ENCODE peak calls at places on chromosomes 5 and 9, in five cellular contexts. One of them, this sample, is unnamed.
A peak's percentile ranks its signal among the peaks of the same experiment; 100 is the strongest.

GRCh38 chr5:111602817-111603445 is 90.6 kb upstream of the STARD4 start:
- DNase-seq in stimulated activated CD8-positive, alpha-beta memory T cell treated with anti-CD3 and anti-CD28 coated beads, Interleukin-4, amount 100 ng/mL, for 1 hour: no peak
- DNase-seq in amniotic stem cell: no peak
- DNase-seq in glomerular endothelial cell: no peak
- DNase-seq in GM10248: no peak
- DNase-seq in this sample: no peak

GRCh38 chr5:125266106-125266505 is 519.7 kb upstream of the ZNF608 start:
- DNase-seq in stimulated activated CD8-positive, alpha-beta memory T cell treated with anti-CD3 and anti-CD28 coated beads, Interleukin-4, amount 100 ng/mL, for 1 hour: no peak
- DNase-seq in amniotic stem cell: no peak
- DNase-seq in glomerular endothelial cell: no peak
- DNase-seq in GM10248: no peak
- DNase-seq in this sample: no peak

GRCh38 chr9:35056571-35057270 is 15.7 kb downstream of the VCP start:
- DNase-seq in stimulated activated CD8-positive, alpha-beta memory T cell treated with anti-CD3 and anti-CD28 coated beads, Interleukin-4, amount 100 ng/mL, for 1 hour: no peak
- DNase-seq in amniotic stem cell: no peak
- DNase-seq in glomerular endothelial cell: no peak
- DNase-seq in GM10248: no peak
- DNase-seq in this sample: no peak

GRCh38 chr9:84941812-84942211 is 272.3 kb downstream of the NTRK2 start:
- DNase-seq in stimulated activated CD8-positive, alpha-beta memory T cell treated with anti-CD3 and anti-CD28 coated beads, Interleukin-4, amount 100 ng/mL, for 1 hour: no peak
- DNase-seq in amniotic stem cell: no peak
- DNase-seq in glomerular endothelial cell: no peak
- DNase-seq in GM10248: no peak
- DNase-seq in this sample: no peak

GRCh38 chr5:37495668-37496067 is 116.5 kb downstream of the WDR70 start:
- DNase-seq in stimulated activated CD8-positive, alpha-beta memory T cell treated with anti-CD3 and anti-CD28 coated beads, Interleukin-4, amount 100 ng/mL, for 1 hour: no peak
- DNase-seq in amniotic stem cell: peak; percentile 21
- DNase-seq in glomerular endothelial cell: no peak
- DNase-seq in GM10248: no peak
- DNase-seq in this sample: no peak

GRCh38 chr5:118577621-118578020 is 410.7 kb downstream of the DTWD2 start:
- DNase-seq in stimulated activated CD8-positive, alpha-beta memory T cell treated with anti-CD3 and anti-CD28 coated beads, Interleukin-4, amount 100 ng/mL, for 1 hour: no peak
- DNase-seq in amniotic stem cell: no peak
- DNase-seq in glomerular endothelial cell: no peak
- DNase-seq in GM10248: no peak
- DNase-seq in this sample: no peak

GRCh38 chr5:132237670-132238069 is 10.0 kb upstream of the P4HA2 start:
- DNase-seq in stimulated activated CD8-positive, alpha-beta memory T cell treated with anti-CD3 and anti-CD28 coated beads, Interleukin-4, amount 100 ng/mL, for 1 hour: no peak
- DNase-seq in amniotic stem cell: no peak
- DNase-seq in glomerular endothelial cell: no peak
- DNase-seq in GM10248: no peak
- DNase-seq in this sample: no peak

GRCh38 chr5:143749581-143750204 is 62.3 kb upstream of the HMHB1 start:
- DNase-seq in stimulated activated CD8-positive, alpha-beta memory T cell treated with anti-CD3 and anti-CD28 coated beads, Interleukin-4, amount 100 ng/mL, for 1 hour: no peak
- DNase-seq in amniotic stem cell: no peak
- DNase-seq in glomerular endothelial cell: no peak
- DNase-seq in GM10248: no peak
- DNase-seq in this sample: no peak

GRCh38 chr5:91639744-91640143 is 256.6 kb upstream of the ARRDC3 start:
- DNase-seq in stimulated activated CD8-positive, alpha-beta memory T cell treated with anti-CD3 and anti-CD28 coated beads, Interleukin-4, amount 100 ng/mL, for 1 hour: no peak
- DNase-seq in amniotic stem cell: no peak
- DNase-seq in glomerular endothelial cell: no peak
- DNase-seq in GM10248: no peak
- DNase-seq in this sample: no peak

GRCh38 chr5:134267366-134268018 is 41.6 kb upstream of the PPP2CA start:
- DNase-seq in stimulated activated CD8-positive, alpha-beta memory T cell treated with anti-CD3 and anti-CD28 coated beads, Interleukin-4, amount 100 ng/mL, for 1 hour: no peak
- DNase-seq in amniotic stem cell: no peak
- DNase-seq in glomerular endothelial cell: no peak
- DNase-seq in GM10248: no peak
- DNase-seq in this sample: no peak

GRCh38 chr9:128081052-128081451 is 13.0 kb downstream of the SLC25A25 start:
- DNase-seq in stimulated activated CD8-positive, alpha-beta memory T cell treated with anti-CD3 and anti-CD28 coated beads, Interleukin-4, amount 100 ng/mL, for 1 hour: no peak
- DNase-seq in amniotic stem cell: peak; percentile 53
- DNase-seq in glomerular endothelial cell: no peak
- DNase-seq in GM10248: no peak
- DNase-seq in this sample: no peak

GRCh38 chr9:13941686-13942085 is 372.3 kb downstream of the NFIB start:
- DNase-seq in stimulated activated CD8-positive, alpha-beta memory T cell treated with anti-CD3 and anti-CD28 coated beads, Interleukin-4, amount 100 ng/mL, for 1 hour: no peak
- DNase-seq in amniotic stem cell: no peak
- DNase-seq in glomerular endothelial cell: no peak
- DNase-seq in GM10248: no peak
- DNase-seq in this sample: no peak

GRCh38 chr5:17374973-17375844 is 122.8 kb upstream of the TAF11L2 start:
- DNase-seq in stimulated activated CD8-positive, alpha-beta memory T cell treated with anti-CD3 and anti-CD28 coated beads, Interleukin-4, amount 100 ng/mL, for 1 hour: no peak
- DNase-seq in amniotic stem cell: no peak
- DNase-seq in glomerular endothelial cell: no peak
- DNase-seq in GM10248: no peak
- DNase-seq in this sample: no peak

GRCh38 chr9:72173080-72173479 is 23.8 kb downstream of the GDA start:
- DNase-seq in stimulated activated CD8-positive, alpha-beta memory T cell treated with anti-CD3 and anti-CD28 coated beads, Interleukin-4, amount 100 ng/mL, for 1 hour: no peak
- DNase-seq in amniotic stem cell: no peak
- DNase-seq in glomerular endothelial cell: no peak
- DNase-seq in GM10248: no peak
- DNase-seq in this sample: no peak

GRCh38 chr5:5139358-5140050 is 626 bp upstream of the ADAMTS16 start:
- DNase-seq in stimulated activated CD8-positive, alpha-beta memory T cell treated with anti-CD3 and anti-CD28 coated beads, Interleukin-4, amount 100 ng/mL, for 1 hour: no peak
- DNase-seq in amniotic stem cell: no peak
- DNase-seq in glomerular endothelial cell: no peak
- DNase-seq in GM10248: no peak
- DNase-seq in this sample: no peak

GRCh38 chr9:121765021-121765950 is 113.9 kb downstream of the DAB2IP start:
- DNase-seq in stimulated activated CD8-positive, alpha-beta memory T cell treated with anti-CD3 and anti-CD28 coated beads, Interleukin-4, amount 100 ng/mL, for 1 hour: no peak
- DNase-seq in amniotic stem cell: no peak
- DNase-seq in glomerular endothelial cell: no peak
- DNase-seq in GM10248: no peak
- DNase-seq in this sample: no peak

GRCh38 chr9:134612309-134612708 is 29.3 kb upstream of the COL5A1 start:
- DNase-seq in stimulated activated CD8-positive, alpha-beta memory T cell treated with anti-CD3 and anti-CD28 coated beads, Interleukin-4, amount 100 ng/mL, for 1 hour: no peak
- DNase-seq in amniotic stem cell: no peak
- DNase-seq in glomerular endothelial cell: no peak
- DNase-seq in GM10248: no peak
- DNase-seq in this sample: no peak

GRCh38 chr5:74136276-74136675 is 504.3 kb downstream of the ENC1 start:
- DNase-seq in stimulated activated CD8-positive, alpha-beta memory T cell treated with anti-CD3 and anti-CD28 coated beads, Interleukin-4, amount 100 ng/mL, for 1 hour: no peak
- DNase-seq in amniotic stem cell: no peak
- DNase-seq in glomerular endothelial cell: no peak
- DNase-seq in GM10248: no peak
- DNase-seq in this sample: no peak

GRCh38 chr5:27474054-27474323 is 435.6 kb upstream of the CDH9 start:
- DNase-seq in stimulated activated CD8-positive, alpha-beta memory T cell treated with anti-CD3 and anti-CD28 coated beads, Interleukin-4, amount 100 ng/mL, for 1 hour: no peak
- DNase-seq in amniotic stem cell: no peak
- DNase-seq in glomerular endothelial cell: no peak
- DNase-seq in GM10248: no peak
- DNase-seq in this sample: no peak

GRCh38 chr5:124747770-124748686 is 1.6 kb upstream of the ZNF608 start:
- DNase-seq in stimulated activated CD8-positive, alpha-beta memory T cell treated with anti-CD3 and anti-CD28 coated beads, Interleukin-4, amount 100 ng/mL, for 1 hour: no peak
- DNase-seq in amniotic stem cell: no peak
- DNase-seq in glomerular endothelial cell: peak; percentile 25
- DNase-seq in GM10248: peak; percentile 44
- DNase-seq in this sample: no peak

GRCh38 chr9:107423540-107423939 is 66.0 kb downstream of the KLF4 start:
- DNase-seq in stimulated activated CD8-positive, alpha-beta memory T cell treated with anti-CD3 and anti-CD28 coated beads, Interleukin-4, amount 100 ng/mL, for 1 hour: no peak
- DNase-seq in amniotic stem cell: no peak
- DNase-seq in glomerular endothelial cell: no peak
- DNase-seq in GM10248: no peak
- DNase-seq in this sample: no peak

GRCh38 chr5:77224672-77225355 is 14.3 kb downstream of the PDE8B start:
- DNase-seq in stimulated activated CD8-positive, alpha-beta memory T cell treated with anti-CD3 and anti-CD28 coated beads, Interleukin-4, amount 100 ng/mL, for 1 hour: no peak
- DNase-seq in amniotic stem cell: no peak
- DNase-seq in glomerular endothelial cell: no peak
- DNase-seq in GM10248: no peak
- DNase-seq in this sample: no peak

GRCh38 chr5:16809816-16810502 is 126.1 kb downstream of the MYO10 start:
- DNase-seq in stimulated activated CD8-positive, alpha-beta memory T cell treated with anti-CD3 and anti-CD28 coated beads, Interleukin-4, amount 100 ng/mL, for 1 hour: no peak
- DNase-seq in amniotic stem cell: peak; percentile 48
- DNase-seq in glomerular endothelial cell: no peak
- DNase-seq in GM10248: no peak
- DNase-seq in this sample: no peak

GRCh38 chr5:122156724-122157325 is 27.5 kb downstream of the ZNF474 start:
- DNase-seq in stimulated activated CD8-positive, alpha-beta memory T cell treated with anti-CD3 and anti-CD28 coated beads, Interleukin-4, amount 100 ng/mL, for 1 hour: no peak
- DNase-seq in amniotic stem cell: peak; percentile 53
- DNase-seq in glomerular endothelial cell: no peak
- DNase-seq in GM10248: no peak
- DNase-seq in this sample: no peak

GRCh38 chr9:93699650-93700049 is 123.3 kb downstream of the PHF2 start:
- DNase-seq in stimulated activated CD8-positive, alpha-beta memory T cell treated with anti-CD3 and anti-CD28 coated beads, Interleukin-4, amount 100 ng/mL, for 1 hour: no peak
- DNase-seq in amniotic stem cell: no peak
- DNase-seq in glomerular endothelial cell: no peak
- DNase-seq in GM10248: no peak
- DNase-seq in this sample: no peak

GRCh38 chr5:35198681-35199080 is 31.6 kb downstream of the PRLR start:
- DNase-seq in stimulated activated CD8-positive, alpha-beta memory T cell treated with anti-CD3 and anti-CD28 coated beads, Interleukin-4, amount 100 ng/mL, for 1 hour: no peak
- DNase-seq in amniotic stem cell: no peak
- DNase-seq in glomerular endothelial cell: no peak
- DNase-seq in GM10248: no peak
- DNase-seq in this sample: no peak

GRCh38 chr9:75378036-75378435 is 289.7 kb downstream of the OSTF1 start:
- DNase-seq in stimulated activated CD8-positive, alpha-beta memory T cell treated with anti-CD3 and anti-CD28 coated beads, Interleukin-4, amount 100 ng/mL, for 1 hour: no peak
- DNase-seq in amniotic stem cell: no peak
- DNase-seq in glomerular endothelial cell: no peak
- DNase-seq in GM10248: no peak
- DNase-seq in this sample: no peak

GRCh38 chr9:70161414-70161732 is 97.4 kb upstream of the SMC5 start:
- DNase-seq in stimulated activated CD8-positive, alpha-beta memory T cell treated with anti-CD3 and anti-CD28 coated beads, Interleukin-4, amount 100 ng/mL, for 1 hour: no peak
- DNase-seq in amniotic stem cell: no peak
- DNase-seq in glomerular endothelial cell: no peak
- DNase-seq in GM10248: no peak
- DNase-seq in this sample: no peak

GRCh38 chr9:91419222-91420191 is 4.1 kb downstream of the NFIL3 start:
- DNase-seq in stimulated activated CD8-positive, alpha-beta memory T cell treated with anti-CD3 and anti-CD28 coated beads, Interleukin-4, amount 100 ng/mL, for 1 hour: no peak
- DNase-seq in amniotic stem cell: peak; percentile 94
- DNase-seq in glomerular endothelial cell: no peak
- DNase-seq in GM10248: no peak
- DNase-seq in this sample: no peak

GRCh38 chr9:132160802-132161742 is 786 bp upstream of the NTNG2 start:
- DNase-seq in stimulated activated CD8-positive, alpha-beta memory T cell treated with anti-CD3 and anti-CD28 coated beads, Interleukin-4, amount 100 ng/mL, for 1 hour: no peak
- DNase-seq in amniotic stem cell: peak; percentile 40
- DNase-seq in glomerular endothelial cell: no peak
- DNase-seq in GM10248: peak; percentile 40
- DNase-seq in this sample: no peak

GRCh38 chr5:172188893-172189692 is 1.1 kb upstream of the STK10 start:
- DNase-seq in stimulated activated CD8-positive, alpha-beta memory T cell treated with anti-CD3 and anti-CD28 coated beads, Interleukin-4, amount 100 ng/mL, for 1 hour: no peak
- DNase-seq in amniotic stem cell: no peak
- DNase-seq in glomerular endothelial cell: no peak
- DNase-seq in GM10248: no peak
- DNase-seq in this sample: no peak

GRCh38 chr5:154084255-154084654 is 45.5 kb downstream of the MFAP3 start:
- DNase-seq in stimulated activated CD8-positive, alpha-beta memory T cell treated with anti-CD3 and anti-CD28 coated beads, Interleukin-4, amount 100 ng/mL, for 1 hour: no peak
- DNase-seq in amniotic stem cell: no peak
- DNase-seq in glomerular endothelial cell: no peak
- DNase-seq in GM10248: no peak
- DNase-seq in this sample: no peak

GRCh38 chr5:33745101-33745770 is 146.6 kb downstream of the ADAMTS12 start:
- DNase-seq in stimulated activated CD8-positive, alpha-beta memory T cell treated with anti-CD3 and anti-CD28 coated beads, Interleukin-4, amount 100 ng/mL, for 1 hour: no peak
- DNase-seq in amniotic stem cell: no peak
- DNase-seq in glomerular endothelial cell: no peak
- DNase-seq in GM10248: no peak
- DNase-seq in this sample: no peak

GRCh38 chr5:9373586-9373985 is 172.3 kb downstream of the SEMA5A start:
- DNase-seq in stimulated activated CD8-positive, alpha-beta memory T cell treated with anti-CD3 and anti-CD28 coated beads, Interleukin-4, amount 100 ng/mL, for 1 hour: no peak
- DNase-seq in amniotic stem cell: no peak
- DNase-seq in glomerular endothelial cell: no peak
- DNase-seq in GM10248: no peak
- DNase-seq in this sample: no peak

GRCh38 chr5:40841068-40841805 is at the start of gene CARD6:
- DNase-seq in stimulated activated CD8-positive, alpha-beta memory T cell treated with anti-CD3 and anti-CD28 coated beads, Interleukin-4, amount 100 ng/mL, for 1 hour: no peak
- DNase-seq in amniotic stem cell: no peak
- DNase-seq in glomerular endothelial cell: peak; percentile 63
- DNase-seq in GM10248: peak; percentile 28
- DNase-seq in this sample: no peak